ENCODE peak calls at places on chromosomes 12 and 14, in five cellular contexts. H is IMR-90, L is mesenchymal stem cell, Z is neuronal stem cell, I is H9. M is an unnamed sample.

GRCh38 chr12:8913702-8914032 is 642 bp upstream of the PHC1 start:
- DNase-seq in H (no peak), L (no peak), Z (no peak), I (no peak), M (peak)

GRCh38 chr12:92439397-92439779 is 263.4 kb upstream of the PLEKHG7 start:
- DNase-seq in H (peak), L (peak), Z (no peak), I (no peak), M (peak)

GRCh38 chr14:76867536-76868452 is 41.6 kb downstream of the LRRC74A start:
- DNase-seq in H (no peak), L (no peak), Z (no peak), I (no peak), M (no peak)

GRCh38 chr14:98278805-98279204 is 993.2 kb downstream of the BCL11B start:
- DNase-seq in H (no peak), L (no peak), Z (no peak), I (no peak), M (no peak)

GRCh38 chr12:130247634-130248237 is 85.5 kb downstream of the FZD10 start:
- DNase-seq in H (no peak), L (no peak), Z (no peak), I (no peak), M (no peak)

GRCh38 chr12:22228022-22228875 is 106.3 kb downstream of the ST8SIA1 start:
- DNase-seq in H (peak), L (peak), Z (no peak), I (no peak), M (no peak)

GRCh38 chr12:131852551-131853299 is 24.5 kb downstream of the MMP17 start:
- DNase-seq in H (peak), L (no peak), Z (no peak), I (peak), M (no peak)

GRCh38 chr12:95742586-95742985 is 48.0 kb downstream of the NTN4 start:
- DNase-seq in H (no peak), L (no peak), Z (no peak), I (no peak), M (no peak)

GRCh38 chr14:64825006-64825405 is 54.7 kb downstream of the SPTB start:
- DNase-seq in H (no peak), L (no peak), Z (no peak), I (no peak), M (no peak)

GRCh38 chr12:20109667-20110066 is 258.7 kb upstream of the PDE3A start:
- DNase-seq in H (no peak), L (no peak), Z (no peak), I (no peak), M (no peak)

DNA sequence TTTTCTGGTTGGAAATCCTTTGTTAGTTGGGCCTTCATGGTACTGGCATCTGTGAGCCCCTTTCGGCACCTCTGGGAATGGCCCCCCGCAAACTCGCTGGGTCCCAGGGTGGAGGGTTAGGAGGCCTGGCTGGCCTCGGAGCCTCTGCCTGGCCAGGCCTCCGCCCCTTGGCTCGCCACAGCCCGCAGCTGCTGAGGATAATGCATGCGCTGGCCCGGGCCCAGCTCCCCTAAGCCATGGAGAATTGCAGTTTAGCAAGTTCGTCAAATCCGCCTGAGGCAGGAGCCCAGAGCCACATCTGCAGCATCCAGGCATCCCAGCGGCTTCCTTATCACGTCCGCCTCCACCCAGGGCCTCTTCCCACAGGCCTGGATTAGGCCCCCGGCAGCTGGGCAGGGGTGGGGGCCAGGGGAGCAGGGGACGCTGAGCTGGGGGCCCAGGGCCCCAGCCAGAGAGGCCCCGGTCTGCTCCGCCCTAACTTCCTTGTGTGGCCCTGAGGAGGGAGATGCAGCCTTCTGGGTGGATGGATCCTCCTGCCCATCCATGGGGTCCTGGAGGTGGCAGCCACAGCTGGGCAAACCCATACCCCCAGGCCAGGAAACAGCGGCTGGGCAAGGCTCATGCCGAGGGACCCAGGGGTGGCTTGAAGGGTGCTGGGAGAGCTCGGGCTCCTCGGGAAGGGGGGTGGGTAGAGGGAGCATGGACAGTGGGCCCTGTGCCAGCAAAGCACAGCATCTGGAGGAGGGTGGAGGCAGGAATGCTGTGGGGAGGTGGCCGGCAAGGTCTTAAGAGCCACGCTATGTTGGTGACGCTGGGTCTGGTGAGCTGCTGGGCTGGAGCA is 48.5 kb upstream of the DLK1 start:
- DNase-seq in H (peak), L (peak), Z (no peak), I (no peak), M (peak)
- H2BK5ac ChIP-seq in H (no peak), L (peak), Z (peak), I (no peak), M (no peak)

GRCh38 chr12:120873231-120873630 is 30.9 kb downstream of the SPPL3 start:
- DNase-seq in H (no peak), L (no peak), Z (no peak), I (no peak), M (no peak)
- H3K23ac ChIP-seq in H (no peak), L (no peak), Z (no peak), I (no peak), M (no peak)

GRCh38 chr14:52759145-52759544 is 29.2 kb downstream of the STYX start:
- DNase-seq in H (no peak), L (no peak), Z (no peak), I (no peak), M (no peak)
- H2BK5ac ChIP-seq in H (no peak), L (no peak), Z (no peak), I (no peak), M (no peak)

GRCh38 chr12:55926738-55927587 is 731 bp downstream of the PYM1 start:
- DNase-seq in H (peak), L (peak), Z (peak), I (peak), M (peak)
- H3K23ac ChIP-seq in H (peak), L (no peak), Z (peak), I (no peak), M (no peak)

GRCh38 chr12:78863482-78864427 is 819 bp upstream of the SYT1 start:
- DNase-seq in H (peak), L (peak), Z (peak), I (peak), M (peak)
- H2BK5ac ChIP-seq in H (no peak), L (peak), Z (peak), I (no peak), M (no peak)

GRCh38 chr12:82688619-82689018 is 1.9 kb downstream of the TMTC2 start:
- DNase-seq in H (no peak), L (no peak), Z (no peak), I (no peak), M (no peak)

GRCh38 chr12:82685721-82686222 is 934 bp upstream of the TMTC2 start:
- DNase-seq in H (peak), L (peak), Z (peak), I (peak), M (peak)

GRCh38 chr12:82687020-82687951 is 580 bp downstream of the TMTC2 start:
- DNase-seq in H (peak), L (peak), Z (peak), I (peak), M (peak)

GRCh38 chr12:82688035-82688501 is 1.4 kb downstream of the TMTC2 start:
- DNase-seq in H (no peak), L (peak), Z (no peak), I (no peak), M (no peak)

DNA sequence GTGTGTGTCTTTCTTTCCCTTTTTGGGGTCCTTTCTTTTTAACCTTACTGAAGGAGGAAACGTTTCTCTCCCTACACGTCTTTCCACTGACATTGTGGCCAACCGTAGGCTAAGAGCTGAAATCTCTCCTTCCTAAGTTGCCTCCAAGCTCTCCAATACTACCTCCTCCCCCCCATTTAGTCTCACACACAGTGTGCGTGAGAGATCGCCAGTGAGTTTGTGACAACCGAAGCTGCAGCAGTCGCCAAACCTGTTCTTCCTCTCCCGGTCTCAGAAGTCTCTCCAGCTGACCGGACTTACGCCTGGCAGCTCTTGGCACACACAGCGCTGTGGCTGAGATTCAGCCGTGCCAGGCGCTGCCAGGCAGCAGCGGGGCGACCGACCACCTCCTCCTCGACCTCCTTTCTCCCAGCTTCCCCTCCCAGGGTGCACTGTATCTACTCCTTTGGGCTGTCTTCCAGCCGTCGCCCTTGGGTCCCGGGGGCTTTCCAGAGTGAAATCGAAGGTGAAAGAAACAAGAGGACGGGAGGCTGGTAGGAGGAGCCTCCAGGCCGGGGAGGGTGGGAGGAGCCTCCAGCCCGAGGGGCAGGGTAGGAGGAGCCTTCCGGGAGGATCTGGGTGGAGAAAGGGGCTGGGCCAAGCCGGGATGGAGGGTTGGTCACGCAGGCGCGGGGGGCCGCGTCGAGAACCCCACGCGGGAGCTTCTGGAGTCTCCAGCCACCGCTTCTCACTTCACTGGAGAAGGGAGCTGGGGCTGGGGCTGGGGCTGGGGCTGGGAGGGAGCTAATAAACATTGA is at the start of gene TMTC2:
- DNase-seq in H (peak), L (peak), Z (peak), I (peak), M (peak)
- H3K23ac ChIP-seq in H (peak), L (no peak), Z (peak), I (no peak), M (no peak)